ENCODE peak calls at places on chromosomes 12 and 14, in seven cellular contexts. E, Q, P, B, T, D and J are unnamed samples.

GRCh38 chr14:64955297-64955696 is 12.8 kb upstream of the GPX2 start:
- DNase-seq in E (no peak), Q (no peak), P (peak; percentile 19), B (no peak), T (no peak), D (no peak), J (no peak)

GRCh38 chr12:132617822-132618682 is 524 bp upstream of the P2RX2 start:
- DNase-seq in E (no peak), Q (no peak), P (no peak), B (no peak), T (no peak), D (peak; percentile 71), J (peak; percentile 79)

GRCh38 chr14:64549805-64550538 is at the start of gene PPP1R36:
- DNase-seq in E (peak; percentile 64), Q (no peak), P (peak; percentile 74), B (no peak), T (peak; percentile 31), D (peak; percentile 42), J (peak; percentile 65)

GRCh38 chr12:108033091-108033490 is 96.0 kb upstream of the WSCD2 start:
- DNase-seq in E (no peak), Q (no peak), P (no peak), B (no peak), T (no peak), D (peak; percentile 52), J (peak; percentile 56)

GRCh38 chr14:104115691-104116543 is 22.5 kb upstream of the KIF26A start:
- DNase-seq in E (peak; percentile 56), Q (no peak), P (peak; percentile 79), B (no peak), T (no peak), D (peak; percentile 43), J (no peak)

GRCh38 chr14:33412450-33412849 is 473.8 kb downstream of the NPAS3 start:
- DNase-seq in E (no peak), Q (no peak), P (no peak), B (no peak), T (no peak), D (no peak), J (no peak)

GRCh38 chr12:49703647-49704137 is 3.5 kb downstream of the FMNL3 start:
- DNase-seq in E (peak; percentile 86), Q (no peak), P (no peak), B (no peak), T (peak; percentile 90), D (no peak), J (no peak)

GRCh38 chr14:58297412-58297761 is 968 bp upstream of the ARID4A start:
- DNase-seq in E (no peak), Q (peak; percentile 62), P (peak; percentile 66), B (no peak), T (no peak), D (no peak), J (no peak)

GRCh38 chr12:96136129-96136528 is 58.0 kb upstream of the ELK3 start:
- DNase-seq in E (no peak), Q (peak; percentile 50), P (no peak), B (no peak), T (peak; percentile 81), D (no peak), J (no peak)

GRCh38 chr12:128365831-128366231 is 98.9 kb downstream of the TMEM132C start:
- DNase-seq in E (no peak), Q (no peak), P (no peak), B (no peak), T (no peak), D (peak; percentile 72), J (no peak)

GRCh38 chr14:72783741-72784140 is 110.2 kb downstream of the DPF3 start:
- DNase-seq in E (no peak), Q (no peak), P (no peak), B (no peak), T (no peak), D (no peak), J (no peak)

GRCh38 chr14:89853976-89854693 is 100.4 kb downstream of the EFCAB11 start:
- DNase-seq in E (no peak), Q (no peak), P (no peak), B (no peak), T (peak; percentile 36), D (no peak), J (no peak)

GRCh38 chr14:103535081-103535890 is 6.3 kb downstream of the TRMT61A start:
- DNase-seq in E (no peak), Q (no peak), P (no peak), B (no peak), T (no peak), D (no peak), J (no peak)

GRCh38 chr14:22872833-22873520 is 1.4 kb downstream of the LRP10 start:
- DNase-seq in E (no peak), Q (no peak), P (no peak), B (no peak), T (no peak), D (no peak), J (no peak)

GRCh38 chr12:68268971-68269370 is 15.6 kb upstream of the IL22 start:
- DNase-seq in E (no peak), Q (no peak), P (no peak), B (no peak), T (no peak), D (no peak), J (no peak)

GRCh38 chr14:25836647-25837046 is 761.2 kb downstream of the NOVA1 start:
- DNase-seq in E (no peak), Q (no peak), P (no peak), B (no peak), T (no peak), D (no peak), J (no peak)

GRCh38 chr12:29103539-29103974 is 45.5 kb upstream of the FAR2 start:
- DNase-seq in E (peak; percentile 70), Q (no peak), P (no peak), B (no peak), T (no peak), D (no peak), J (no peak)

GRCh38 chr14:67719866-67720265 is 18.2 kb downstream of the RDH12 start:
- DNase-seq in E (no peak), Q (no peak), P (no peak), B (no peak), T (no peak), D (no peak), J (no peak)

GRCh38 chr14:92462568-92462967 is 51.0 kb upstream of the RIN3 start:
- DNase-seq in E (no peak), Q (no peak), P (no peak), B (no peak), T (no peak), D (no peak), J (no peak)

GRCh38 chr12:46084666-46085631 is 94.6 kb upstream of the SCAF11 start:
- DNase-seq in E (no peak), Q (no peak), P (no peak), B (no peak), T (no peak), D (no peak), J (no peak)

GRCh38 chr12:124241776-124242528 is 52.9 kb upstream of the RFLNA start:
- DNase-seq in E (no peak), Q (no peak), P (no peak), B (no peak), T (no peak), D (no peak), J (no peak)

GRCh38 chr12:47085815-47086252 is 6.1 kb upstream of the AMIGO2 start:
- DNase-seq in E (peak; percentile 65), Q (no peak), P (no peak), B (no peak), T (peak; percentile 81), D (peak; percentile 51), J (no peak)

GRCh38 chr12:77229640-77230442 is 164.5 kb upstream of the E2F7 start:
- DNase-seq in E (no peak), Q (no peak), P (no peak), B (no peak), T (no peak), D (no peak), J (no peak)

GRCh38 chr12:49907352-49907751 is 3.7 kb upstream of the FAIM2 start:
- DNase-seq in E (no peak), Q (no peak), P (no peak), B (no peak), T (peak; percentile 11), D (no peak), J (no peak)

GRCh38 chr14:101104485-101104884 is 201.0 kb upstream of the RTL1 start:
- DNase-seq in E (no peak), Q (no peak), P (no peak), B (no peak), T (no peak), D (no peak), J (no peak)

GRCh38 chr12:9118161-9118560 is 2.4 kb upstream of the A2M start:
- DNase-seq in E (no peak), Q (no peak), P (no peak), B (no peak), T (peak; percentile 81), D (no peak), J (no peak)

GRCh38 chr12:115572440-115572839 is 705.1 kb downstream of the MED13L start:
- DNase-seq in E (no peak), Q (no peak), P (no peak), B (no peak), T (no peak), D (no peak), J (no peak)

GRCh38 chr12:94621662-94622359 is 28.5 kb downstream of the TMCC3 start:
- DNase-seq in E (peak; percentile 69), Q (peak; percentile 67), P (no peak), B (no peak), T (peak; percentile 74), D (no peak), J (no peak)